ENCODE peak calls at places on chromosomes 2 and 18, in eight cellular contexts. V is HCT116, T is SK-N-SH, H is GM12878, A is K562, O is endothelial cell of umbilical vein, F is HepG2, B is H1. N is an unnamed sample. For H3K4me1, the result is how much of the 10 kb centered on the place peaks cover.

GRCh38 chr2:16614314-16614860 is 51.2 kb downstream of the CYRIA start:
- DNase-seq in A (peak), T (no peak), F (no peak), H (no peak), V (no peak), B (no peak), O (peak), N (no peak)

GRCh38 chr18:73881396-73881795 is 266.2 kb downstream of the FBXO15 start:
- DNase-seq in F (no peak), V (no peak), B (no peak), O (no peak), H (no peak), T (no peak), A (no peak), N (no peak)

GRCh38 chr2:109353806-109354745 is 225.1 kb downstream of the SH3RF3 start:
- DNase-seq in O (no peak), F (no peak), B (no peak), H (no peak), V (no peak), A (no peak), T (peak), N (no peak)

GRCh38 chr2:241762321-241762932 is 14.2 kb upstream of the GAL3ST2 start:
- DNase-seq in V (no peak), F (no peak), T (peak), B (no peak), H (no peak), A (no peak), O (no peak), N (no peak)

GRCh38 chr2:28276076-28276618 is 116.5 kb upstream of the FOSL2 start:
- DNase-seq in H (peak), F (no peak), T (no peak), O (peak), A (peak), V (peak), B (no peak), N (peak)

GRCh38 chr18:48656582-48656981 is 117.8 kb downstream of the CTIF start:
- DNase-seq in B (no peak), O (no peak), A (no peak), V (no peak), H (no peak), F (no peak), T (peak), N (no peak)

GRCh38 chr18:75211721-75212625 is 1.4 kb downstream of the TSHZ1 start:
- DNase-seq in A (peak), H (no peak), B (no peak), T (peak), O (peak), V (no peak), F (peak), N (no peak)

GRCh38 chr2:25517701-25518100 is 155.7 kb downstream of the DTNB start:
- DNase-seq in A (no peak), B (no peak), O (no peak), F (no peak), T (peak), V (no peak), H (no peak), N (no peak)

GRCh38 chr2:12498703-12499102 is 218.0 kb upstream of the TRIB2 start:
- DNase-seq in O (no peak), T (no peak), A (no peak), B (no peak), V (no peak), H (no peak), F (no peak), N (no peak)

GRCh38 chr2:30464544-30465170 is 17.6 kb downstream of the LCLAT1 start:
- DNase-seq in A (no peak), O (no peak), T (no peak), H (no peak), V (no peak), B (no peak), F (peak), N (no peak)

GRCh38 chr18:26621161-26622026 is 73.0 kb upstream of the KCTD1 start:
- DNase-seq in B (peak), T (peak), O (peak), A (peak), H (no peak), V (peak), F (peak), N (peak)

GRCh38 chr2:46878886-46879285 is 36.7 kb downstream of the MCFD2 start:
- DNase-seq in A (no peak), H (no peak), V (no peak), F (peak), T (peak), B (no peak), O (peak), N (no peak)

GRCh38 chr2:215635788-215636139 is 199.9 kb upstream of the FN1 start:
- DNase-seq in O (peak), B (no peak), A (no peak), V (no peak), F (peak), H (no peak), T (no peak), N (peak)

GRCh38 chr2:152740743-152741328 is 22.4 kb downstream of the ARL6IP6 start:
- DNase-seq in V (peak), T (peak), H (no peak), B (no peak), O (peak), F (peak), A (peak), N (peak)

GRCh38 chr18:61549889-61550288 is 216.7 kb downstream of the CDH20 start:
- DNase-seq in T (no peak), H (no peak), V (no peak), A (no peak), O (no peak), F (no peak), B (no peak), N (no peak)

GRCh38 chr2:220078439-220078838 is 451.0 kb downstream of the SLC4A3 start:
- DNase-seq in A (no peak), O (no peak), B (no peak), H (no peak), V (no peak), F (no peak), T (no peak), N (no peak)

GRCh38 chr18:7000484-7001096 is 117.0 kb downstream of the LAMA1 start:
- DNase-seq in O (peak), T (peak), V (no peak), H (no peak), F (peak), A (no peak), B (no peak), N (no peak)

GRCh38 chr2:183000846-183001245 is 37.4 kb downstream of the NCKAP1 start:
- DNase-seq in F (no peak), H (no peak), B (no peak), O (no peak), V (no peak), A (no peak), T (no peak), N (no peak)

GRCh38 chr2:190360965-190361364 is 17.6 kb downstream of the INPP1 start:
- DNase-seq in A (no peak), V (no peak), B (no peak), F (no peak), O (no peak), T (no peak), H (no peak), N (no peak)

GRCh38 chr2:218026676-218027425 is 24.1 kb upstream of the TNS1 start:
- DNase-seq in V (no peak), T (peak), O (no peak), H (no peak), A (no peak), F (no peak), B (no peak), N (no peak)

GRCh38 chr2:30969006-30969405 is 161.8 kb upstream of the CAPN13 start:
- DNase-seq in H (no peak), V (no peak), B (no peak), F (no peak), A (no peak), T (no peak), O (no peak), N (peak)

GRCh38 chr2:157194844-157195243 is 62.7 kb upstream of the GALNT5 start:
- DNase-seq in A (no peak), V (no peak), T (no peak), B (no peak), H (no peak), F (no peak), O (no peak), N (no peak)

GRCh38 chr18:3605562-3606443 is 155.8 kb downstream of the TGIF1 start:
- DNase-seq in H (no peak), B (no peak), F (no peak), A (no peak), V (no peak), O (peak), T (no peak), N (no peak)

GRCh38 chr18:3607309-3608098 is 157.5 kb downstream of the TGIF1 start:
- DNase-seq in O (no peak), A (peak), B (no peak), F (no peak), H (no peak), V (no peak), T (no peak), N (no peak)

GRCh38 chr18:3604260-3604625 is 154.3 kb downstream of the TGIF1 start:
- DNase-seq in T (no peak), V (no peak), H (no peak), A (no peak), B (no peak), O (no peak), F (no peak), N (no peak)

GRCh38 chr18:3603460-3604259 is 153.7 kb downstream of the TGIF1 start:
- DNase-seq in O (peak), A (peak), F (peak), V (peak), H (no peak), B (peak), T (no peak), N (peak)

DNA sequence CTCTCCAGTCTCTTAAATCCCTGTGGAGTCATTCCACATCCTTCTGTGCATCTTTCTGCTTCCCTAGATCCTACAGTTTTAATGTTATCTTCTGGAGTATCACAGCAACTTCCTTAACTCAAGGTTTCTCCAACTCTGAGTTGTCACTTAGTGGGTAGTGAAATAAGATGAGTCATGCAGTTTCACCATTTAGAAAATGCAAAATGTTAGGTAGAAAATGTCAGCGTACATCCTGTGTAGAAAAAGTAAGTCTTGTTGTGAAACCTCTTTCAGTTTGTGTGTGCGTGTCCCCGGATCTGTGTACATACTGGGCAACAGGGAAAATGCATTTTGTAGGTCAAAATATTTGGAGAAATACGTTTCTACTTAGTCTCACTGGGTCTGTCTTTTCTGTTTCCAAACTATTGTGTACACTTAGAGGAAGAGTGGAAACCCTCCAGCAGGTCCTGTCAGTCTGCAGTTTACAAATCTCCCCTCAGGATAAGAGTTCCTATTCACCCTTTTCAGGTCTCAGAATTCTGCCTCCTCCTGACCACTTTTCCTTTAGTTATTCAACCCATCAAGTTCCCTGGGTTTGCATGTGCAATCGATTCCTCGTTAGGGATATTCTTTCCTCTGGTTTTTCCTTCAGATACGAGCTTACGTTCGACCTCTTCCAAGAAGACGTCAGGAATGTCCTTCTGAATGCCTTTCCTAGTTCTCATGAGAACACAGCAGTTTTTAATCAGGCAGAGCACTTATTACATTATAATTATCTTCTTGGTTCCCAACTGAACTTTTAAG is 154.8 kb downstream of the TGIF1 start:
- DNase-seq in F (peak), O (peak), H (peak), A (peak), T (no peak), B (no peak), V (no peak), N (no peak)
- TF ChIP-seq MAX in F (peak), O (no peak), H (no peak), A (no peak), T (no peak), B (no peak), V (no peak), N (peak)

GRCh38 chr2:24351981-24352380 is 8.4 kb downstream of the ITSN2 start:
- DNase-seq in T (no peak), O (no peak), B (no peak), A (no peak), H (no peak), V (no peak), F (no peak), N (no peak)

GRCh38 chr2:24351627-24351938 is 8.8 kb downstream of the ITSN2 start:
- DNase-seq in V (no peak), H (no peak), T (no peak), F (no peak), B (no peak), O (no peak), A (no peak), N (no peak)

GRCh38 chr2:24353364-24353763 is 7.0 kb downstream of the ITSN2 start:
- DNase-seq in F (no peak), O (no peak), B (no peak), V (no peak), A (no peak), T (no peak), H (no peak), N (no peak)

GRCh38 chr2:24353933-24354332 is 6.4 kb downstream of the ITSN2 start:
- DNase-seq in H (no peak), O (no peak), T (peak), A (no peak), F (no peak), B (no peak), V (no peak), N (no peak)

GRCh38 chr2:24352664-24353063 is 7.7 kb downstream of the ITSN2 start:
- DNase-seq in B (no peak), F (no peak), O (no peak), A (no peak), V (no peak), T (no peak), H (no peak), N (no peak)
- H3K4me1 ChIP-seq in B (under half), F (under half), O (under half), A (under half), V (under half), T (under half), H (under half), N (under half)

GRCh38 chr2:223472771-223473170 is 129.4 kb downstream of the SCG2 start:
- DNase-seq in H (no peak), F (no peak), O (no peak), V (no peak), T (no peak), B (no peak), A (no peak), N (no peak)

GRCh38 chr2:223481486-223481885 is 120.7 kb downstream of the SCG2 start:
- DNase-seq in H (no peak), O (no peak), F (no peak), B (no peak), V (no peak), A (no peak), T (no peak), N (no peak)

GRCh38 chr2:223474893-223475292 is 127.3 kb downstream of the SCG2 start:
- DNase-seq in A (no peak), B (no peak), F (no peak), T (no peak), O (no peak), V (no peak), H (no peak), N (no peak)

GRCh38 chr2:223477318-223477717 is 124.8 kb downstream of the SCG2 start:
- DNase-seq in F (no peak), T (no peak), O (no peak), H (no peak), A (no peak), B (no peak), V (no peak), N (no peak)

DNA sequence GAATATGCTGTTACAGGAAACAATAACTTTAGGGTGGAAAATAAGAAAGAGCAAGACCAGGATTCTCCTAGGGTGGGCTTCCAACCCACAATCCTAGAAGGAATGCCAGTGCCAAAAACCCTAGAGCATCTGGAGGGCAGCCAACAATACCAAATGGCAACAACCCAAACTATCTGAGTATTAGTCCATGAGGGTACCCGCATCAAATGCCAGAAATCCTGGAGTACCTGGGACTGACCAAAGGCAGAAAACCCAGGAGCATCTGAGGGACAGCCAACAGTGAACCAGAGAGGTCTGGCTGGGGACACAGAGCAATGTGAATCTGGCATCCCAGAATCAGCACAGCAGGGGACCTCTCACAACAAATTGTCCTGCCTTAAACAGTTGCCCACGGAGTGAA is 126.3 kb downstream of the SCG2 start:
- DNase-seq in A (no peak), T (no peak), V (no peak), O (no peak), F (no peak), H (no peak), B (no peak), N (no peak)
- TF ChIP-seq MAX in A (no peak), T (no peak), V (no peak), O (no peak), F (no peak), H (no peak), B (no peak), N (no peak)

DNA sequence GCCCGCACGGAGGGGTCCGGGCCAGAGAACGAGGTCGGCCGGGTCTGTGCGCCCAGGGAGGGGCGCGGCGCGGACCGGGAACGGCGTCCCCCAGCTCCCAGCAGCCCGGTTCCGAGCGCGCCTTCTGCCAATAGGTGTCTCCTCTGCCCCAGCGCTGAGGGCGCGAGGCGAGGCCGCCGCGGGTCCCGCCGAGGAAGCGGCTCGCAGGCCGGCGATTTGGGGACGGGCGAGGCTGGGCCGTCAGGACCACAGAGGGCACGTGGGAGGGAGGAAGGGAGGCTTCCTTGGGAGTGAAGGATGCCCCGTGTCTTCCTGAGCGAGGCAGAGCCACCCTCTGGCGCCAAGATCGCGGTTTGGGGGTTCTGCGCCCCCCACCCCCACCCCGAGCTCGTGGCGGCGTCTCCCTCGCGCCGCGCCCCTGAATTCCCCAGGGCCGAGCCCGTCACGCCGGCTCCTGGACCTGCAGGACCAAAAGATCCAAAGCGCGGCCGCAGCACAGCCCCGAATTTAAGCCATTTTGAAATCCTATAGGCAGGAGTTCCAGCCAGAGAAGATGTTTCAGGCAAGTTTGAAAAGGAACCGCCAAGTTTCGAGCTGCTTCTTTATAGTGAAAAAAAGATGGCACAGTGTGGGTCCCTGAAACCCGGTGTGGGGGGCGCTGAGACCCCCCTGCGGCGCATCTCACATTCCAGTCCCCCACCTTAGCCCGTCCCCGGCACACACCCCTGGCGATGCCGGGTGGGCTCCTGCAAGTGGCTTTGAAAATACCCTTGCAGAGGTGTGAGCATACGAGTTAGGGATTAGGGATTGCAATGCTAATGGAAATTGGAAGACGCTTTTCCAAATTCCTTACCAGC is 929 bp downstream of the NFATC1 start:
- DNase-seq in T (no peak), B (no peak), F (no peak), V (no peak), O (peak), A (no peak), H (no peak), N (peak)
- H3K4me1 ChIP-seq in T (under half), B (under half), F (under half), V (under half), O (under half), A (under half), H (under half), N (under half)

GRCh38 chr2:54895735-54896134 is 154.5 kb downstream of the RTN4 start:
- DNase-seq in F (no peak), A (no peak), H (no peak), O (no peak), T (no peak), V (no peak), B (no peak), N (no peak)

GRCh38 chr2:54894467-54894866 is 155.8 kb downstream of the RTN4 start:
- DNase-seq in O (peak), T (no peak), F (no peak), B (no peak), V (no peak), A (no peak), H (no peak), N (no peak)

GRCh38 chr2:54899576-54900200 is 150.6 kb downstream of the RTN4 start:
- DNase-seq in O (peak), F (peak), B (no peak), A (no peak), T (peak), H (peak), V (peak), N (peak)

GRCh38 chr2:54898451-54899226 is 151.6 kb downstream of the RTN4 start:
- DNase-seq in T (no peak), O (no peak), V (no peak), A (no peak), H (no peak), F (no peak), B (no peak), N (no peak)

DNA sequence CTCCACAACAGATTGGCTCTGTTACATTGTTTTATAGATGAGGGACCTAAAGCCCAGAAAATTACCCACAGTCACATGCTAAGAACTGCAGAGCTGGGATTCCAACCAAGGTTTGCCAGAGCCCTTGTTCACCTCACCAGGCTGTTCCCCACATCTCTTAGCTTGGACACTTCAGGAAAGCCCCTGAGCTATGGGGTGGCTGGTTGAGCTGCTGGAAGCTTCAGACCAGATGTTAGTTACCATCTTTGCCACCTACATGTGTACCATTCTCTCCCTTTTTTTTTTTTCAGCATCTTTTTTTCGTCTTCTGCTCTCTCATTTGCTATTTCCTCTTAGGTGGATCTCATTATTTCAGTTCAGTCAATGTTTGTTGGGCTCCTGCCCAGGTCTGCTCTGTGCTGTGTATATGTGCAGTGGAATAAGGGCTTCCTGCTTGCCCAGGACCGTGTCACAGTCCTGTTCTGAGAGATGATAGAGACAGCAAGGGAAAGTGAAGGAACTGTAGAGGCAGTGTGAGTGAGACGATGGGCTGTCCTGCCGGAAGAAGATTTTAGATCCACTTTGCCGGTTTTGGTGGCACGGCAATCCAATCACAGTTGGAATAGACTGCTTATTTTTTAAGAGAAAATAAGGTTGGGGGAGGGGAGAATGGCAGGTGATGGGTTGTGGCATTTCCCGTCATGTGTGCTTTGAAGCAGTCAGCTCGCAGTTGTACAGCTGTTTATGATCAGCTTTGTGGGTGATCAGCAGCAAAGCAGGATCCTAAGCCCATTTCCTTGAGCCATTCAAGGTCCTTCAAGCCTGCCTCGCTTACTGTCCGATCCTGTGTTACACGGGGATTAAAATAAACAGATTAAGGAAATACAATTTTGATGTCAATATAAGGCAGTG is 152.6 kb downstream of the RTN4 start:
- DNase-seq in O (no peak), V (no peak), A (no peak), F (no peak), T (no peak), H (no peak), B (no peak), N (no peak)
- TF ChIP-seq MAX in O (no peak), V (no peak), A (no peak), F (no peak), T (no peak), H (no peak), B (no peak), N (no peak)

N was measured in A549.